ENCODE peak calls at places on chromosomes 1 and 21, in nine cellular contexts. P is AG04449, O is kidney epithelial cell, Y is Panc1, A is neural crest cell, J is PC-9, Q is ovary, L is hepatocyte, Z is cardiac fibroblast. C is an unnamed sample.

GRCh38 chr1:98221926-98222325 is 301.1 kb upstream of the DPYD start:
- DNase-seq in Q (no peak), P (no peak), L (no peak), A (no peak), J (no peak), O (no peak), Z (peak), Y (no peak), C (no peak)

GRCh38 chr1:145858937-145859490 is at the start of gene PIAS3:
- DNase-seq in Q (peak), P (peak), O (peak), Y (peak), A (peak), L (peak), J (peak), Z (peak), C (peak)

GRCh38 chr1:116910379-116911165 is 856 bp downstream of the PTGFRN start:
- DNase-seq in A (peak), P (no peak), Z (peak), J (peak), L (peak), Y (no peak), O (no peak), Q (peak), C (peak)

GRCh38 chr1:63920154-63921117 is 146.6 kb downstream of the ROR1 start:
- DNase-seq in A (no peak), Q (no peak), J (peak), L (peak), O (peak), Y (no peak), Z (peak), P (peak), C (no peak)

GRCh38 chr1:26597629-26598039 is 68.1 kb downstream of the RPS6KA1 start:
- DNase-seq in P (no peak), J (peak), O (no peak), L (peak), Z (peak), Q (no peak), A (no peak), Y (peak), C (no peak)

GRCh38 chr1:217076902-217077301 is 353.7 kb upstream of the ESRRG start:
- DNase-seq in J (peak), Q (no peak), Z (peak), O (peak), L (no peak), P (no peak), A (no peak), Y (no peak), C (no peak)

GRCh38 chr1:238466459-238466858 is 575.7 kb upstream of the ZP4 start:
- DNase-seq in A (no peak), J (no peak), O (no peak), Y (no peak), Z (no peak), Q (no peak), P (no peak), L (no peak), C (no peak)

GRCh38 chr1:220137006-220137794 is 43.3 kb downstream of the IARS2 start:
- DNase-seq in Y (no peak), Q (no peak), L (no peak), Z (peak), A (no peak), O (no peak), J (no peak), P (no peak), C (peak)

GRCh38 chr1:154191990-154192450 is at the start of gene TPM3:
- DNase-seq in Y (no peak), L (no peak), O (no peak), Q (no peak), J (no peak), A (no peak), Z (peak), P (no peak), C (no peak)

GRCh38 chr1:179127163-179127895 is 45.5 kb downstream of the TOR3A start:
- DNase-seq in P (no peak), J (no peak), Y (no peak), Z (peak), L (no peak), A (no peak), O (no peak), Q (no peak), C (no peak)

GRCh38 chr1:17713993-17714392 is 41.1 kb upstream of the ACTL8 start:
- DNase-seq in O (no peak), P (no peak), J (no peak), A (no peak), Y (no peak), Z (no peak), Q (no peak), L (no peak), C (no peak)

DNA sequence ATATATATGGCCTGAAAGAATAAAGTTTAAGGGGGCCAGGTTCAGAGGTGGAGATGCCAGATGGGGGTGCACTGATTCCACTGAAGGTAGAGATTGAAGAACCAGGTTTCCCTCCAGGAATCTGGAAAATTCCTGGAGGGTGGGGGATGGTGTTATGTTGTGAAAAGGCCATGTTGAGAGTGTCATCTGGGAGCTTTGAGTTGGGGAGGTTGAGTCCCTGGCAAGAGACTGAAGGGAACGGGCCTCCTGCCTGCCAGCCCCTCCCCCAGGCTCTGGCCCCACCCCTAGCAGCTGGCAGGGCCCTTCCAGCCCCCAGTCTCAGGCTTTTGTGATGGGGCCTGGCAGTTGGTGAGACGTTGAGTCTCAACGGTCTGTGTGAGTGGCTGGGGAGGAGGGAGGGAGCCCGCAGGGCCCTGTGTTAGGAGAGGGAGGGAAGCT is 4.1 kb downstream of the PTPRU start:
- DNase-seq in O (no peak), Z (no peak), Q (no peak), Y (no peak), A (no peak), J (no peak), L (no peak), P (no peak), C (peak)
- TF ChIP-seq CTCF in O (no peak), Z (no peak), Q (no peak), Y (peak), A (no peak), J (no peak), L (peak), P (peak), C (peak)

GRCh38 chr21:14737922-14738321 is 191.8 kb upstream of the SAMSN1 start:
- DNase-seq in Y (no peak), Z (peak), A (peak), Q (no peak), O (peak), L (peak), J (peak), P (no peak), C (peak)
- TF ChIP-seq CTCF in Y (peak), Z (peak), A (peak), Q (no peak), O (peak), L (peak), J (peak), P (peak), C (peak)

DNA sequence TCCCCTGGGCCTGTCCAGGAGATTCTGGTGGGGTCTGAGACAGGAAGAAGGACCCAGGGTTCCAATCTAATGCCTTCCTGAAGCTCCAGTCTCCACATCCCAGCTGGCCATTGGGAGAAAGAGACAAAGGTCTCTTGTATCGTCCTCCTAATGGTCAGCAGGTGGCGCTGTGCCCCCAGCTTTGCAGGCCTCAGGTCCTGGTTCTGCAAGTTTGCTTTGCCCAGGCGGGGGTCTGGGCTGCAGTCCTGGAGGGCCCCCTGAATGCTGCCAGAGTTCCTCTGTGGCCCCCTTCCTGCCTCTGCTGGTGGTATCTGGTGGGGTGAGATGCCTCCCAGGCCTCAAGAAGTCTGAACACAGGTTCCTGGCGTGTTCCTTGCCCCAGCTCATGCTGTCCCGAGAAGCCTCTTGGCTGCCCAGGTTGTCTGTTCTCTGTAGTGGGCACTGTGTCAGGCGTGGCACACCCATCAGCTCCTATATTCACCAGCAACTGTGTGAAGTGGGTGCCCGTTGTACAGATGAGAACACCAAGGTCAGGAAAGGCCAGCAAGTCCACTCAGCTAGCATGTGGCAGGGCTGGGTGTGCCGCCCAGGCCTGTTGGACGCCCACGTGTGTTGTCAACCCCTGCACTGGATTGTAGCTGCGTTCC is 33.8 kb upstream of the CSF3R start:
- DNase-seq in Q (peak), O (no peak), J (no peak), A (peak), Y (peak), P (no peak), L (peak), Z (peak), C (peak)
- TF ChIP-seq CTCF in Q (no peak), O (peak), J (peak), A (peak), Y (peak), P (peak), L (peak), Z (peak), C (peak)

GRCh38 chr1:13790290-13791035 is 90.5 kb downstream of the PRDM2 start:
- DNase-seq in Q (no peak), O (no peak), L (no peak), P (no peak), Z (no peak), J (no peak), A (no peak), Y (no peak), C (no peak)

GRCh38 chr1:13792429-13792828 is 92.4 kb downstream of the PRDM2 start:
- DNase-seq in Q (no peak), P (peak), L (no peak), Z (no peak), A (no peak), O (no peak), Y (no peak), J (no peak), C (no peak)

GRCh38 chr1:13797397-13797796 is 97.4 kb downstream of the PRDM2 start:
- DNase-seq in Z (no peak), Q (no peak), Y (no peak), P (no peak), J (no peak), O (no peak), L (no peak), A (no peak), C (no peak)

GRCh38 chr1:13794231-13795187 is 94.5 kb downstream of the PRDM2 start:
- DNase-seq in Y (no peak), L (no peak), A (no peak), J (no peak), Z (no peak), O (no peak), Q (no peak), P (no peak), C (no peak)

DNA sequence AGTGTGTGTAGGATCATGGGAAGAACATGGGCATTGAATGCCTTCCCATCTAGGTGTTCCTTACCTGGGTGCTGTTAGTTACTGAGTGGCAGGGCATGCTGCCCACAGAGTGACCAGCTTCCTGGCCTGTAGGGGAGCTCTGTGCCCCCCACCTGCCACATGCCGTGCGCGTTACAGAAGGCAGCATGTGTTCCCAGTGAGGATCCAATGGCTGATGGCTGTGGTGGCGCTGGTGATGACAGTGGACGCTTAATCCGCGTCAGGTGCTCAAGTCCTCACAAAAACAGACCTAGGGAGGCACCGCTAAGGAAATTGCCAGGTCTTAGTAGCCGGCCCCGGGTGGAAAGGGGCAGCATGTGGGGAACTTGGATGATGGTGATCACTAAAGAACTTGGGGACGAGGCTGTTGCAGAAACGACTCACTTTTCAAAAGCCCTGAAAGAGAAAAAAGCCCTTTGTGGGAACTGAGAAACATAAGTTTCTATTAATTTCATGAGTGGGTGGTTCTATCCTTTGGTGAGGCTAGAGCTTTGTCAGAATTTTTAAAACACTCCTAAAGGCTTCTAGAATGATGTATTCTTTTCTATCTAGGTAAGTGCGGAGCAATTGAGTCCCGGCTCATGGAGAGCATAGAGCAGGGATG is 93.2 kb downstream of the PRDM2 start:
- DNase-seq in P (no peak), Y (no peak), Q (no peak), L (no peak), A (no peak), Z (no peak), O (no peak), J (no peak), C (no peak)
- TF ChIP-seq CTCF in P (no peak), Y (no peak), Q (no peak), L (no peak), A (no peak), Z (no peak), O (no peak), J (no peak), C (no peak)

DNA sequence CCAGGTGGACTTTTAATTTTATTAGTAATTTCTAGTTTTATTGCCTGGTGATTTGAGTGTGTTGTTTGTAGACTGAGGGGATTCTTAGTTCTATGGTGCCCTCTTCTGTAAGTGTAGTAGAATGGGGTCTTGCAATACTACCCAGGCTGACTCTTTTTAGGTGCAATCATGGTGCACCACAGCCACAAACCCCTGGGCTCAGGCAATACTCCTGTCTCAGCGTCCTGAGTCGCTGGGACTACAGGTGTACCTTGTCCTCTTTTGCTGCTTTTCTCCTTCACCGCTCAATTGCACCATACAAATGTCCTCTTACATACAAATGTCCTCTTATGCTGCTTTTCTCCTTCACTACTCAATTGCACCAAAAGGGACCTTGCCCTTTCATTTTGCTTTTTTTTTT is 43.1 kb downstream of the SCP2 start:
- DNase-seq in O (peak), A (no peak), Z (peak), Y (no peak), P (no peak), L (peak), J (no peak), Q (no peak), C (no peak)
- TF ChIP-seq CTCF in O (peak), A (peak), Z (no peak), Y (no peak), P (no peak), L (peak), J (no peak), Q (no peak), C (no peak)

DNA sequence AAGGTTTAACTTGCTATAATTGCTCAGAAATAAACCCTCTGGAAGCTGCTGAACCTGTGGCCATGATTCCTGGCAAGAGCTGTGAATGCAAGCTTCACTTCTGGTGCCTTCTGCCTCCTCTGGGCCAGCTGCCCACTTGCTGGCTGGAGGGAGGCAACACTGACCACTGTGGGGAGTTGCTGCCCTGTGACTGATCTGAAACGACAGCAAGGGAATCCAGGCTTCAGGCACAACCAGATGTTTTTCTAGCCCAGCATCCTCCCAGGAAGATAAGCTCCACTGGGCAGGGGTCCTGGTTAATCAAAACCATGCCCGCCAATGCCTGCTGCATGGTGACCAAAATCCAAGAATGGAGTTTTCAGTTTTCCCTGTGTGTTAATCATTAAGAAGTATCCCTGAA is 180.0 kb upstream of the HMGB4 start:
- DNase-seq in P (no peak), Y (no peak), Z (no peak), L (no peak), Q (no peak), O (no peak), A (no peak), J (no peak), C (no peak)
- TF ChIP-seq CTCF in P (no peak), Y (no peak), Z (no peak), L (no peak), Q (no peak), O (no peak), A (no peak), J (no peak), C (no peak)

DNA sequence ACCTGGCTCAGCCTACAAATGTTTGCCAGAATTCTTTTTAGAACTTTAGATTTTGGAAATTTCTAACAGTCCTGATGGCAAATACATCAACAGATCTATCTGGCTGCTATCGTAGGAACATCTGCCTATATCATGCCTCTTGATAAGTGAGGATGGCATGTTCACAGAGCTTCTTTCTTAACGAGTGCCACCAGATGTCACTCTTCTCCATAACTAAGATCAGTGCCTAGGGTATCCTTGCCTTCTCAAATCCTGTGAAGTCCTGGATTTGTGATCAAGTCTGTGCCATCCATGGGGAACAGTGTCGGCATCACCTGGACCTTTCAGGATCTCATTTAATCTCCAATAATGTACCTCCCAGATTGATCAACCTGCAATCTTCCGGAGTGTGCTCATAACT is 36.5 kb upstream of the CD5L start:
- DNase-seq in Z (peak), Y (peak), J (no peak), O (peak), P (no peak), Q (no peak), L (peak), A (no peak), C (no peak)
- TF ChIP-seq CTCF in Z (peak), Y (peak), J (peak), O (peak), P (peak), Q (no peak), L (peak), A (peak), C (no peak)

GRCh38 chr21:32978346-32979270 is 47.1 kb upstream of the OLIG2 start:
- DNase-seq in Q (no peak), L (no peak), A (peak), O (no peak), Y (no peak), P (no peak), J (no peak), Z (no peak), C (no peak)
- TF ChIP-seq CTCF in Q (no peak), L (no peak), A (no peak), O (no peak), Y (no peak), P (no peak), J (no peak), Z (no peak), C (no peak)

DNA sequence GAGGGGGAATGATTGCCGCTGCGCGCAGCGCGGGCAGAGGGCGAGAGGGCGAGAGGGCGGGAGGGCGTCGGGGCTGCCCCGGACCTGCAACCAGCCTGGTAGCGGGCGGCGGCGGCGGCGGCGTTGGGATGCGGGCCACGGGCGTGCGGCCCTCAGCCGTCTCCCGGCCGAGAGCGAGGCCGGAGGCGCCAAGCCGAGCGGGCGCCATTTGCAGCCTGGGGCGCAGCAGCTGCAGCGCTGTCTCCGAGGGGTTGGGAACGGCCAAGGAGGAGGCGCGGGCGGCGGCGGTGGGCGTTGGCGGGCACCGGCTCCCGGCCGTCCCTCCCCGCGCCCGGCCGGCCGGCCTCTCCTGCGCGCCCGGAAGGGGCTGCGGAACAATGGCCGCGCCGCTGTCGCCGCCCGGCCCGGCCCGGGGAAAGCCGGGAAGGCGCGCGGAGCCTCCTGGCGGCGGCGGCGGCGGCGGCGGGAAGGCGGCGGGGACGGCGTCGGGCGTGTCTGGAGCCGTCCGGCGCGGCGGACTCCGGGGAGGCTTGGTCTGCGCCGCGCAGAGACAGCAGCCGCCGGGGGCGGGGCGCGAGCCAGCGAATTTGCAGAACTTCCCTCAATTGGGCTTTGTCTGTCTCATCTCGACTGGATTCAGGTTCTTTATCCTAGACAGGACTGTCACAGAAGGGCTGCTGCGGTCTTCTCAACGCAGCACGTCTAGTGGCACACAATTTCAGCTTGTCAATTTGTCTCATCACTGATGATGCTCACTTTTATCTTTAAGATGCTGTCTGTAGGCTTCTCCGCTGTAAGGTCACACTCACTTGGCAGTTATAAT is 35.7 kb downstream of the ZBTB8B start:
- DNase-seq in Q (peak), P (no peak), A (peak), Z (peak), O (no peak), Y (no peak), L (peak), J (no peak), C (peak)
- TF ChIP-seq CTCF in Q (peak), P (no peak), A (peak), Z (no peak), O (no peak), Y (no peak), L (peak), J (no peak), C (no peak)